ENCODE peak calls at places on chromosomes 11 and 22, in nine cellular contexts. E, F, V, X, C, Q, L, W and G are unnamed samples.

GRCh38 chr22:39306456-39307361 is 12.7 kb downstream of the RPL3 start:
- DNase-seq in E (no peak), F (no peak), V (no peak), X (peak), C (peak), Q (peak), L (no peak), W (peak), G (no peak)

GRCh38 chr22:20298803-20299735 is 20.8 kb downstream of the DGCR6L start:
- DNase-seq in E (peak), F (peak), V (peak), X (peak), C (peak), Q (peak), L (peak), W (peak), G (peak)

GRCh38 chr11:100177651-100178050 is 509.4 kb upstream of the ARHGAP42 start:
- DNase-seq in E (no peak), F (no peak), V (no peak), X (no peak), C (no peak), Q (no peak), L (no peak), W (no peak), G (no peak)

GRCh38 chr11:10618490-10618889 is 50.0 kb upstream of the LYVE1 start:
- DNase-seq in E (no peak), F (no peak), V (no peak), X (no peak), C (no peak), Q (no peak), L (no peak), W (no peak), G (no peak)

GRCh38 chr11:40227730-40228129 is 1231.7 kb downstream of the LRRC4C start:
- DNase-seq in E (no peak), F (no peak), V (no peak), X (no peak), C (no peak), Q (no peak), L (no peak), W (no peak), G (no peak)

GRCh38 chr11:44659641-44660040 is 67.1 kb upstream of the TSPAN18 start:
- DNase-seq in E (no peak), F (no peak), V (no peak), X (no peak), C (no peak), Q (no peak), L (no peak), W (no peak), G (peak)

GRCh38 chr11:64306876-64307622 is 1.7 kb downstream of the ESRRA start:
- DNase-seq in E (peak), F (peak), V (no peak), X (no peak), C (peak), Q (peak), L (no peak), W (no peak), G (no peak)

GRCh38 chr11:119306373-119306890 is 10.5 kb downstream of the MCAM start:
- DNase-seq in E (no peak), F (no peak), V (peak), X (no peak), C (no peak), Q (no peak), L (no peak), W (peak), G (peak)

GRCh38 chr22:43236401-43237166 is 49.6 kb upstream of the TTLL12 start:
- DNase-seq in E (peak), F (peak), V (no peak), X (no peak), C (no peak), Q (no peak), L (no peak), W (no peak), G (no peak)

GRCh38 chr11:12691473-12691872 is 17.3 kb downstream of the TEAD1 start:
- DNase-seq in E (no peak), F (no peak), V (peak), X (no peak), C (no peak), Q (no peak), L (no peak), W (peak), G (no peak)

GRCh38 chr11:17777726-17778091 is 43.1 kb downstream of the KCNC1 start:
- DNase-seq in E (no peak), F (no peak), V (no peak), X (no peak), C (no peak), Q (no peak), L (no peak), W (no peak), G (no peak)

GRCh38 chr11:3195251-3196160 is 23.1 kb downstream of the MRGPRG start:
- DNase-seq in E (no peak), F (no peak), V (peak), X (peak), C (no peak), Q (no peak), L (no peak), W (peak), G (peak)
- TF ChIP-seq CTCF in E (no peak), F (peak), V (peak), X (peak), C (no peak), Q (peak), L (peak), W (peak), G (peak)

DNA sequence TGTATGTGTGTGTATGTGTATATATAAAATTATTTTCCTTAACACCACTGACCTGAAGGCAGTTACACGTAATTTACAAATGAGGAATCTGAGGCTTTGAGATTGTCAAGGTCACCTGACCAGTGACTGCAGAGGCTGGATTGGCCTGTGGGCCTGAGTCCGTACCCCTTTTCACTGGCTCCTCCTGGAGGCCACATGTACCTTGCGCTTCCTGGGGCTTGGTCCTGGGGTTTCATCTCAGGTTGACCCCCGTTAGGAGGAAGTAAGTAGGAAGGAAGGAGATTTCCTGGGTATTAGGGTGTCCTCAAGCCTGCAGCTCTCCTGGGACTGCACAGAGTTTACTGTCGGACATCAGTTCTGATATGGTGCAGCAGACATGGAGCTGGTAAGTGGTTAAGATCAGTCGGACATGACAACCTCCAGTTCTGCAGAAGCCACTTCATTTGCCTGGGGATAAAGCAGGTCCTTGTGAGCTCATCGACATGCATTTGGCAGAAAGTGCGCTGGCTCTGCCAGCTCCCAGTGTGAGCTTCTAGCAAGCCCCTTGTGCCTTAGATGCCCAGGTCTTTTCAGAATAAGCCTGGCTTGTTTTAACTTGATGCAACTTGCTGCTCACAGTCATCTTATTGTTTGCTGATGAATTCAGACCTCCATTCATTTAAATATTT is 36.6 kb downstream of the ST3GAL4 start:
- DNase-seq in E (no peak), F (no peak), V (no peak), X (peak), C (peak), Q (peak), L (no peak), W (no peak), G (peak)
- H3K27ac ChIP-seq in E (no peak), F (peak), V (no peak), X (peak), C (no peak), Q (no peak), L (no peak), W (no peak), G (no peak)

GRCh38 chr22:48185656-48186055 is 1423.2 kb downstream of the TBC1D22A start:
- DNase-seq in E (no peak), F (no peak), V (no peak), X (no peak), C (no peak), Q (no peak), L (no peak), W (no peak), G (no peak)
- H3K4me3 ChIP-seq in E (no peak), F (no peak), V (no peak), X (no peak), C (no peak), Q (no peak), L (no peak), W (no peak), G (no peak)

GRCh38 chr22:22767876-22768602 is 119.6 kb upstream of the IGLL5 start:
- DNase-seq in E (no peak), F (no peak), V (no peak), X (no peak), C (no peak), Q (no peak), L (no peak), W (peak), G (peak)
- TF ChIP-seq CTCF in E (no peak), F (no peak), V (no peak), X (peak), C (no peak), Q (peak), L (no peak), W (peak), G (no peak)

GRCh38 chr22:45932066-45932465 is 44.9 kb downstream of the WNT7B start:
- DNase-seq in E (no peak), F (no peak), V (no peak), X (no peak), C (no peak), Q (no peak), L (no peak), W (no peak), G (no peak)

GRCh38 chr22:45933503-45934167 is 43.3 kb downstream of the WNT7B start:
- DNase-seq in E (no peak), F (no peak), V (no peak), X (no peak), C (no peak), Q (no peak), L (no peak), W (no peak), G (no peak)

GRCh38 chr22:45935573-45935972 is 41.4 kb downstream of the WNT7B start:
- DNase-seq in E (no peak), F (no peak), V (no peak), X (no peak), C (no peak), Q (no peak), L (no peak), W (no peak), G (no peak)

GRCh38 chr22:45934659-45935341 is 42.2 kb downstream of the WNT7B start:
- DNase-seq in E (peak), F (peak), V (peak), X (peak), C (peak), Q (no peak), L (peak), W (peak), G (no peak)

DNA sequence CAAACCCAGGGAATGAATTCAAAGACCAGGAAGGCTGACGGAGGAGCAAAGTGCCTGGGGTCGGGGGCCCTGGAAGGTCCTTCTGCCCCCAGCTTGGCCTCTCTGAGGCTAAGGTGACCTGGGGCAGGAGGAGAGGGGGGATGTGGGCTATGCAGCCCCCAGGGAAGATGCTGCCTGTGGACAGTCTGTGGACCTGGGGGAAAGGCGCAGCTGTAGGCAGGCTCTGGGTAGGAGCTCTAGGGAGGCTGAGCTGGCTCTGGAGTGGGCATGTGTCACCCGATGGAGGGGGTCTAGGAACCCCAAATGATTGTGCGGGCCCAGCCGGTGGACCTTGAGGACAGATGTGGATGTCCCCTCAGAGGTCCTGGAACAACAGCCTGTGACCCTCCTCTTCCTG is 42.8 kb downstream of the WNT7B start:
- DNase-seq in E (no peak), F (no peak), V (no peak), X (no peak), C (no peak), Q (no peak), L (no peak), W (no peak), G (no peak)
- H3K27ac ChIP-seq in E (no peak), F (no peak), V (no peak), X (no peak), C (peak), Q (no peak), L (peak), W (no peak), G (no peak)

GRCh38 chr11:66313321-66314185 is 3.3 kb downstream of the CD248 start:
- DNase-seq in E (peak), F (no peak), V (peak), X (peak), C (no peak), Q (no peak), L (no peak), W (peak), G (no peak)

GRCh38 chr11:66315498-66315885 is 1.4 kb downstream of the CD248 start:
- DNase-seq in E (no peak), F (no peak), V (no peak), X (no peak), C (no peak), Q (no peak), L (no peak), W (no peak), G (no peak)

GRCh38 chr11:66315921-66316811 is 678 bp downstream of the CD248 start:
- DNase-seq in E (no peak), F (no peak), V (no peak), X (no peak), C (no peak), Q (no peak), L (no peak), W (no peak), G (no peak)

GRCh38 chr11:66314186-66314501 is 2.7 kb downstream of the CD248 start:
- DNase-seq in E (no peak), F (no peak), V (no peak), X (no peak), C (no peak), Q (no peak), L (no peak), W (no peak), G (no peak)

GRCh38 chr11:66314561-66315497 is 2.0 kb downstream of the CD248 start:
- DNase-seq in E (no peak), F (no peak), V (no peak), X (no peak), C (no peak), Q (no peak), L (no peak), W (no peak), G (no peak)
- H3K4me3 ChIP-seq in E (no peak), F (no peak), V (peak), X (no peak), C (no peak), Q (no peak), L (peak), W (peak), G (peak)

DNA sequence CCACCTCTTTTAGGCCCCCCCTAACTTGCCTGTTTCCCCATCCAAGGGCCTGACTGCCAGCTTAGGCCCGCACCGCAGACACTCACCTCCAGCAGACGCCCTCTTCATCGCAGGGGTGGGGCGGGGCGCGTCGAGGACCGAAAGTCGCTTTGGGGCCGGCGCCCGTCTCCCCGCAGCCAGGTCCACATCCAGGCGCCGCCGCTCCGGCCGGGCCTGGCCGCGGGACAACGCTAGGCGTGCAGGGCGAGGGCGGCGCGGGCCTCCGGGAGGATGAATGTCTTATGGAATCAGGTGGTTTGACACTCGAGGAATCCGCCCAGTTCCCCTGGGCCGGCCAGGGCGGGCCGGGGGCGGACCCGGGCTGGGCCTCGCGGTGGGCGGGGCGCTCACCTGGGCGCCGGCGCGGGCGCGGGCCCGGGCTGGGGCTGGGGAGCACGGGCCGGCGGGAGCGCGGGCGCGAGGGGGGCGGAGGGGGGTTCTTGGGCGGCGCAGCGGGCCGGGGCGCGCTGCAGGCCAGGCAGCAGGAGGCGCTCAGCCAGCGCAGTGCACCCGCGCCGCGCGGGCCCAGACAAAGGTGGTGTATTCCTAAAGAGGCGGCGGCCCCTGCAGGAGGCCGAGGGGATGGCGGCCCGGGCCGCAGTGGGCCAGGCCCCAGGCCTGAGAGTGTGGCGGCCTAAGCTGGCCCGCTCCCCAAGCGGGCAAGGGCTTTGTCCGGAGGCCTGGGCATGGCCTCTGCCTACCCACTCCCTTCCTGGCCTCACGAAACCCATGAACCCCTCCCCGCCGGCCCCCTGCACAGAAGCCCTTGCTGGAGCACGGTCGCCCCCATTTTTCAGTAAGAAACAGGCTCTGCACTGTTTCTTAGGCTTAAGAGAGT is 177.6 kb downstream of the IGLL1 start:
- DNase-seq in E (peak), F (peak), V (peak), X (peak), C (peak), Q (peak), L (no peak), W (peak), G (peak)
- TF ChIP-seq CTCF in E (peak), F (peak), V (peak), X (peak), C (peak), Q (peak), L (peak), W (peak), G (peak)

DNA sequence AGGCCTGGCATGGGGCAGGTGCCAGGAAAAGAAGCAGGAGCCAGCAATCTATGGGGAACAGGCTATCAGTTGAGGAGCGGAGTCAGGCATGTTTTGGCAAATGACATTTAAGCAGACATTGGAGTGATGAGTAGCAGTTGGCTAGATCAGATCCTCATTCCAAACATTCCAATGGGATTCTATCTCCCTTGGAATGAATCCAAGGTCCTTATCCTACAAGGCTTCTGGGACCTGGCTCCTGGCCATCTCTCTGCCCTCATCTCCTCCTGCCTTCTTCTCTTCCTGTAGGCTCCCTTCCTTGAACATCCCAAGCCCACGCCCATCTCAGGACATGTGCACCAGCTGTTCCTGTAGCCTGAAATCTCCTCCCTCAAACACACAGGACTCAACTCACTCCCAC is 1074.5 kb downstream of the TBC1D22A start:
- DNase-seq in E (no peak), F (no peak), V (no peak), X (no peak), C (peak), Q (no peak), L (no peak), W (peak), G (no peak)
- H3K27ac ChIP-seq in E (no peak), F (no peak), V (no peak), X (no peak), C (peak), Q (no peak), L (no peak), W (no peak), G (no peak)